ENCODE peak calls at places on chromosomes 3 and 15, in nine cellular contexts. One of them, this sample, is unnamed.

GRCh38 chr3:134312873-134313838 is 61.1 kb downstream of the AMOTL2 start:
- DNase-seq in activated T-cell treated with anti-CD3 and anti-CD28 coated beads for 48 hours: no peak
- DNase-seq in DND-41: no peak
- DNase-seq in T-helper 9 cell: no peak
- DNase-seq in Daoy: peak
- DNase-seq in activated gamma-delta T cell treated with Interleukin-2 at 50 U/mL for 16 hours: no peak
- DNase-seq in neuronal stem cell: peak
- DNase-seq in T-cell: no peak
- DNase-seq in cerebellum: no peak
- DNase-seq in this sample: no peak

GRCh38 chr15:96342611-96343528 is 12.4 kb downstream of the NR2F2 start:
- DNase-seq in activated T-cell treated with anti-CD3 and anti-CD28 coated beads for 48 hours: no peak
- DNase-seq in DND-41: no peak
- DNase-seq in T-helper 9 cell: no peak
- DNase-seq in Daoy: no peak
- DNase-seq in activated gamma-delta T cell treated with Interleukin-2 at 50 U/mL for 16 hours: no peak
- DNase-seq in neuronal stem cell: no peak
- DNase-seq in T-cell: no peak
- DNase-seq in cerebellum: no peak
- DNase-seq in this sample: no peak

GRCh38 chr15:75809986-75810750 is 33.1 kb upstream of the UBE2Q2 start:
- DNase-seq in activated T-cell treated with anti-CD3 and anti-CD28 coated beads for 48 hours: no peak
- DNase-seq in DND-41: no peak
- DNase-seq in T-helper 9 cell: no peak
- DNase-seq in Daoy: peak
- DNase-seq in activated gamma-delta T cell treated with Interleukin-2 at 50 U/mL for 16 hours: no peak
- DNase-seq in neuronal stem cell: no peak
- DNase-seq in T-cell: no peak
- DNase-seq in cerebellum: peak
- DNase-seq in this sample: peak

GRCh38 chr3:114441386-114441785 is 147.6 kb downstream of the TIGIT start:
- DNase-seq in activated T-cell treated with anti-CD3 and anti-CD28 coated beads for 48 hours: no peak
- DNase-seq in DND-41: no peak
- DNase-seq in T-helper 9 cell: no peak
- DNase-seq in Daoy: no peak
- DNase-seq in activated gamma-delta T cell treated with Interleukin-2 at 50 U/mL for 16 hours: no peak
- DNase-seq in neuronal stem cell: no peak
- DNase-seq in T-cell: no peak
- DNase-seq in cerebellum: no peak
- DNase-seq in this sample: no peak

GRCh38 chr3:146972726-146973125 is 367.6 kb upstream of the PLSCR5 start:
- DNase-seq in activated T-cell treated with anti-CD3 and anti-CD28 coated beads for 48 hours: no peak
- DNase-seq in DND-41: no peak
- DNase-seq in T-helper 9 cell: no peak
- DNase-seq in Daoy: peak
- DNase-seq in activated gamma-delta T cell treated with Interleukin-2 at 50 U/mL for 16 hours: no peak
- DNase-seq in neuronal stem cell: no peak
- DNase-seq in T-cell: no peak
- DNase-seq in cerebellum: no peak
- DNase-seq in this sample: no peak

GRCh38 chr3:194327030-194327413 is 24.1 kb downstream of the CPN2 start:
- DNase-seq in activated T-cell treated with anti-CD3 and anti-CD28 coated beads for 48 hours: no peak
- DNase-seq in DND-41: no peak
- DNase-seq in T-helper 9 cell: no peak
- DNase-seq in Daoy: no peak
- DNase-seq in activated gamma-delta T cell treated with Interleukin-2 at 50 U/mL for 16 hours: no peak
- DNase-seq in neuronal stem cell: no peak
- DNase-seq in T-cell: no peak
- DNase-seq in cerebellum: no peak
- DNase-seq in this sample: no peak

GRCh38 chr15:39230205-39230916 is 350.5 kb upstream of the THBS1 start:
- DNase-seq in activated T-cell treated with anti-CD3 and anti-CD28 coated beads for 48 hours: no peak
- DNase-seq in DND-41: no peak
- DNase-seq in T-helper 9 cell: no peak
- DNase-seq in Daoy: no peak
- DNase-seq in activated gamma-delta T cell treated with Interleukin-2 at 50 U/mL for 16 hours: no peak
- DNase-seq in neuronal stem cell: no peak
- DNase-seq in T-cell: no peak
- DNase-seq in cerebellum: no peak
- DNase-seq in this sample: no peak

GRCh38 chr3:144034715-144035114 is 63.1 kb downstream of the DIPK2A start:
- DNase-seq in activated T-cell treated with anti-CD3 and anti-CD28 coated beads for 48 hours: no peak
- DNase-seq in DND-41: no peak
- DNase-seq in T-helper 9 cell: no peak
- DNase-seq in Daoy: no peak
- DNase-seq in activated gamma-delta T cell treated with Interleukin-2 at 50 U/mL for 16 hours: no peak
- DNase-seq in neuronal stem cell: no peak
- DNase-seq in T-cell: no peak
- DNase-seq in cerebellum: no peak
- DNase-seq in this sample: no peak

GRCh38 chr3:14633417-14633816 is 18.1 kb upstream of the CCDC174 start:
- DNase-seq in activated T-cell treated with anti-CD3 and anti-CD28 coated beads for 48 hours: no peak
- DNase-seq in DND-41: no peak
- DNase-seq in T-helper 9 cell: no peak
- DNase-seq in Daoy: no peak
- DNase-seq in activated gamma-delta T cell treated with Interleukin-2 at 50 U/mL for 16 hours: no peak
- DNase-seq in neuronal stem cell: no peak
- DNase-seq in T-cell: no peak
- DNase-seq in cerebellum: no peak
- DNase-seq in this sample: no peak

GRCh38 chr3:129224984-129225393 is 24.4 kb upstream of the COPG1 start:
- DNase-seq in activated T-cell treated with anti-CD3 and anti-CD28 coated beads for 48 hours: no peak
- DNase-seq in DND-41: no peak
- DNase-seq in T-helper 9 cell: no peak
- DNase-seq in Daoy: peak
- DNase-seq in activated gamma-delta T cell treated with Interleukin-2 at 50 U/mL for 16 hours: no peak
- DNase-seq in neuronal stem cell: no peak
- DNase-seq in T-cell: no peak
- DNase-seq in cerebellum: peak
- DNase-seq in this sample: peak

GRCh38 chr3:151468284-151468917 is 7.5 kb upstream of the IGSF10 start:
- DNase-seq in activated T-cell treated with anti-CD3 and anti-CD28 coated beads for 48 hours: no peak
- DNase-seq in DND-41: peak
- DNase-seq in T-helper 9 cell: peak
- DNase-seq in Daoy: peak
- DNase-seq in activated gamma-delta T cell treated with Interleukin-2 at 50 U/mL for 16 hours: peak
- DNase-seq in neuronal stem cell: peak
- DNase-seq in T-cell: no peak
- DNase-seq in cerebellum: no peak
- DNase-seq in this sample: peak

GRCh38 chr15:59360896-59361295 is 11.8 kb downstream of the MYO1E start:
- DNase-seq in activated T-cell treated with anti-CD3 and anti-CD28 coated beads for 48 hours: no peak
- DNase-seq in DND-41: no peak
- DNase-seq in T-helper 9 cell: no peak
- DNase-seq in Daoy: no peak
- DNase-seq in activated gamma-delta T cell treated with Interleukin-2 at 50 U/mL for 16 hours: no peak
- DNase-seq in neuronal stem cell: no peak
- DNase-seq in T-cell: no peak
- DNase-seq in cerebellum: no peak
- DNase-seq in this sample: no peak

GRCh38 chr3:190058486-190059241 is 62.0 kb downstream of the P3H2 start:
- DNase-seq in activated T-cell treated with anti-CD3 and anti-CD28 coated beads for 48 hours: no peak
- DNase-seq in DND-41: no peak
- DNase-seq in T-helper 9 cell: no peak
- DNase-seq in Daoy: no peak
- DNase-seq in activated gamma-delta T cell treated with Interleukin-2 at 50 U/mL for 16 hours: no peak
- DNase-seq in neuronal stem cell: no peak
- DNase-seq in T-cell: no peak
- DNase-seq in cerebellum: no peak
- DNase-seq in this sample: no peak

GRCh38 chr3:135051409-135051946 is 256.4 kb downstream of the EPHB1 start:
- DNase-seq in activated T-cell treated with anti-CD3 and anti-CD28 coated beads for 48 hours: no peak
- DNase-seq in DND-41: no peak
- DNase-seq in T-helper 9 cell: no peak
- DNase-seq in Daoy: no peak
- DNase-seq in activated gamma-delta T cell treated with Interleukin-2 at 50 U/mL for 16 hours: no peak
- DNase-seq in neuronal stem cell: no peak
- DNase-seq in T-cell: no peak
- DNase-seq in cerebellum: no peak
- DNase-seq in this sample: no peak

GRCh38 chr3:100978036-100978659 is 15.1 kb downstream of the ABI3BP start:
- DNase-seq in activated T-cell treated with anti-CD3 and anti-CD28 coated beads for 48 hours: no peak
- DNase-seq in DND-41: no peak
- DNase-seq in T-helper 9 cell: no peak
- DNase-seq in Daoy: no peak
- DNase-seq in activated gamma-delta T cell treated with Interleukin-2 at 50 U/mL for 16 hours: no peak
- DNase-seq in neuronal stem cell: no peak
- DNase-seq in T-cell: no peak
- DNase-seq in cerebellum: no peak
- DNase-seq in this sample: no peak

GRCh38 chr3:188036375-188036985 is 117.5 kb upstream of the LPP start:
- DNase-seq in activated T-cell treated with anti-CD3 and anti-CD28 coated beads for 48 hours: no peak
- DNase-seq in DND-41: no peak
- DNase-seq in T-helper 9 cell: no peak
- DNase-seq in Daoy: no peak
- DNase-seq in activated gamma-delta T cell treated with Interleukin-2 at 50 U/mL for 16 hours: no peak
- DNase-seq in neuronal stem cell: no peak
- DNase-seq in T-cell: no peak
- DNase-seq in cerebellum: no peak
- DNase-seq in this sample: no peak

GRCh38 chr15:51842852-51843737 is 13.6 kb downstream of the TMOD3 start:
- DNase-seq in activated T-cell treated with anti-CD3 and anti-CD28 coated beads for 48 hours: no peak
- DNase-seq in DND-41: no peak
- DNase-seq in T-helper 9 cell: no peak
- DNase-seq in Daoy: peak
- DNase-seq in activated gamma-delta T cell treated with Interleukin-2 at 50 U/mL for 16 hours: no peak
- DNase-seq in neuronal stem cell: no peak
- DNase-seq in T-cell: no peak
- DNase-seq in cerebellum: no peak
- DNase-seq in this sample: no peak

GRCh38 chr15:39312984-39313383 is 267.9 kb upstream of the THBS1 start:
- DNase-seq in activated T-cell treated with anti-CD3 and anti-CD28 coated beads for 48 hours: no peak
- DNase-seq in DND-41: peak
- DNase-seq in T-helper 9 cell: no peak
- DNase-seq in Daoy: peak
- DNase-seq in activated gamma-delta T cell treated with Interleukin-2 at 50 U/mL for 16 hours: no peak
- DNase-seq in neuronal stem cell: no peak
- DNase-seq in T-cell: no peak
- DNase-seq in cerebellum: no peak
- DNase-seq in this sample: no peak

GRCh38 chr3:96430019-96430541 is 384.3 kb upstream of the EPHA6 start:
- DNase-seq in activated T-cell treated with anti-CD3 and anti-CD28 coated beads for 48 hours: no peak
- DNase-seq in DND-41: no peak
- DNase-seq in T-helper 9 cell: no peak
- DNase-seq in Daoy: no peak
- DNase-seq in activated gamma-delta T cell treated with Interleukin-2 at 50 U/mL for 16 hours: no peak
- DNase-seq in neuronal stem cell: no peak
- DNase-seq in T-cell: no peak
- DNase-seq in cerebellum: no peak
- DNase-seq in this sample: no peak

GRCh38 chr3:31472479-31473390 is 60.0 kb upstream of the STT3B start:
- DNase-seq in activated T-cell treated with anti-CD3 and anti-CD28 coated beads for 48 hours: peak
- DNase-seq in DND-41: no peak
- DNase-seq in T-helper 9 cell: no peak
- DNase-seq in Daoy: peak
- DNase-seq in activated gamma-delta T cell treated with Interleukin-2 at 50 U/mL for 16 hours: no peak
- DNase-seq in neuronal stem cell: no peak
- DNase-seq in T-cell: no peak
- DNase-seq in cerebellum: no peak
- DNase-seq in this sample: peak

GRCh38 chr3:126888186-126888760 is 94.6 kb upstream of the PLXNA1 start:
- DNase-seq in activated T-cell treated with anti-CD3 and anti-CD28 coated beads for 48 hours: no peak
- DNase-seq in DND-41: no peak
- DNase-seq in T-helper 9 cell: no peak
- DNase-seq in Daoy: no peak
- DNase-seq in activated gamma-delta T cell treated with Interleukin-2 at 50 U/mL for 16 hours: no peak
- DNase-seq in neuronal stem cell: no peak
- DNase-seq in T-cell: no peak
- DNase-seq in cerebellum: no peak
- DNase-seq in this sample: no peak

GRCh38 chr15:77568960-77569646 is 63.6 kb downstream of the LINGO1 start:
- DNase-seq in activated T-cell treated with anti-CD3 and anti-CD28 coated beads for 48 hours: no peak
- DNase-seq in DND-41: no peak
- DNase-seq in T-helper 9 cell: no peak
- DNase-seq in Daoy: no peak
- DNase-seq in activated gamma-delta T cell treated with Interleukin-2 at 50 U/mL for 16 hours: no peak
- DNase-seq in neuronal stem cell: no peak
- DNase-seq in T-cell: no peak
- DNase-seq in cerebellum: no peak
- DNase-seq in this sample: no peak

GRCh38 chr3:4406746-4407568 is 60.1 kb downstream of the SUMF1 start:
- DNase-seq in activated T-cell treated with anti-CD3 and anti-CD28 coated beads for 48 hours: no peak
- DNase-seq in DND-41: no peak
- DNase-seq in T-helper 9 cell: no peak
- DNase-seq in Daoy: no peak
- DNase-seq in activated gamma-delta T cell treated with Interleukin-2 at 50 U/mL for 16 hours: no peak
- DNase-seq in neuronal stem cell: no peak
- DNase-seq in T-cell: no peak
- DNase-seq in cerebellum: no peak
- DNase-seq in this sample: no peak

GRCh38 chr3:137360531-137361201 is 402.9 kb downstream of the IL20RB start:
- DNase-seq in activated T-cell treated with anti-CD3 and anti-CD28 coated beads for 48 hours: no peak
- DNase-seq in DND-41: no peak
- DNase-seq in T-helper 9 cell: no peak
- DNase-seq in Daoy: no peak
- DNase-seq in activated gamma-delta T cell treated with Interleukin-2 at 50 U/mL for 16 hours: no peak
- DNase-seq in neuronal stem cell: no peak
- DNase-seq in T-cell: no peak
- DNase-seq in cerebellum: no peak
- DNase-seq in this sample: no peak

GRCh38 chr3:169460035-169460434 is 203.5 kb downstream of the MECOM start:
- DNase-seq in activated T-cell treated with anti-CD3 and anti-CD28 coated beads for 48 hours: no peak
- DNase-seq in DND-41: no peak
- DNase-seq in T-helper 9 cell: no peak
- DNase-seq in Daoy: no peak
- DNase-seq in activated gamma-delta T cell treated with Interleukin-2 at 50 U/mL for 16 hours: no peak
- DNase-seq in neuronal stem cell: no peak
- DNase-seq in T-cell: no peak
- DNase-seq in cerebellum: no peak
- DNase-seq in this sample: no peak

GRCh38 chr3:52406231-52406661 is 38.7 kb downstream of the SEMA3G start:
- DNase-seq in activated T-cell treated with anti-CD3 and anti-CD28 coated beads for 48 hours: no peak
- DNase-seq in DND-41: no peak
- DNase-seq in T-helper 9 cell: no peak
- DNase-seq in Daoy: no peak
- DNase-seq in activated gamma-delta T cell treated with Interleukin-2 at 50 U/mL for 16 hours: no peak
- DNase-seq in neuronal stem cell: no peak
- DNase-seq in T-cell: no peak
- DNase-seq in cerebellum: no peak
- DNase-seq in this sample: no peak

GRCh38 chr3:34882764-34883163 is 756.6 kb upstream of the ARPP21 start:
- DNase-seq in activated T-cell treated with anti-CD3 and anti-CD28 coated beads for 48 hours: no peak
- DNase-seq in DND-41: peak
- DNase-seq in T-helper 9 cell: no peak
- DNase-seq in Daoy: no peak
- DNase-seq in activated gamma-delta T cell treated with Interleukin-2 at 50 U/mL for 16 hours: no peak
- DNase-seq in neuronal stem cell: no peak
- DNase-seq in T-cell: no peak
- DNase-seq in cerebellum: peak
- DNase-seq in this sample: no peak

GRCh38 chr15:52180196-52180835 is 10.9 kb downstream of the GNB5 start:
- DNase-seq in activated T-cell treated with anti-CD3 and anti-CD28 coated beads for 48 hours: no peak
- DNase-seq in DND-41: no peak
- DNase-seq in T-helper 9 cell: peak
- DNase-seq in Daoy: no peak
- DNase-seq in activated gamma-delta T cell treated with Interleukin-2 at 50 U/mL for 16 hours: peak
- DNase-seq in neuronal stem cell: no peak
- DNase-seq in T-cell: peak
- DNase-seq in cerebellum: peak
- DNase-seq in this sample: no peak

GRCh38 chr3:14397531-14397930 is 4.9 kb upstream of the SLC6A6 start:
- DNase-seq in activated T-cell treated with anti-CD3 and anti-CD28 coated beads for 48 hours: no peak
- DNase-seq in DND-41: peak
- DNase-seq in T-helper 9 cell: no peak
- DNase-seq in Daoy: no peak
- DNase-seq in activated gamma-delta T cell treated with Interleukin-2 at 50 U/mL for 16 hours: no peak
- DNase-seq in neuronal stem cell: no peak
- DNase-seq in T-cell: no peak
- DNase-seq in cerebellum: no peak
- DNase-seq in this sample: no peak

GRCh38 chr3:16452265-16452664 is 61.2 kb downstream of the RFTN1 start:
- DNase-seq in activated T-cell treated with anti-CD3 and anti-CD28 coated beads for 48 hours: no peak
- DNase-seq in DND-41: no peak
- DNase-seq in T-helper 9 cell: no peak
- DNase-seq in Daoy: peak
- DNase-seq in activated gamma-delta T cell treated with Interleukin-2 at 50 U/mL for 16 hours: no peak
- DNase-seq in neuronal stem cell: no peak
- DNase-seq in T-cell: no peak
- DNase-seq in cerebellum: no peak
- DNase-seq in this sample: no peak

GRCh38 chr15:73717802-73718201 is 33.6 kb downstream of the CD276 start:
- DNase-seq in activated T-cell treated with anti-CD3 and anti-CD28 coated beads for 48 hours: no peak
- DNase-seq in DND-41: no peak
- DNase-seq in T-helper 9 cell: no peak
- DNase-seq in Daoy: no peak
- DNase-seq in activated gamma-delta T cell treated with Interleukin-2 at 50 U/mL for 16 hours: no peak
- DNase-seq in neuronal stem cell: no peak
- DNase-seq in T-cell: no peak
- DNase-seq in cerebellum: no peak
- DNase-seq in this sample: no peak

This sample was measured in activated naive CD8-positive, alpha-beta T cell treated with anti-CD3 and anti-CD28 coated beads, Interleukin-2, amount 50 U/mL, for 24 hours.